ENCODE peak calls at places on chromosomes 3 and 15, in nine cellular contexts. I is HT1080; X is adrenal gland; H is germinal center; Y is activated T-helper 1 cell treated with Interleukin-2 at 50 U/mL for 16 hours; D is brain microvascular endothelial cell; O is natural killer cell treated with Interleukin-12 subunit alpha and Interleukin-12 subunit beta and Interleukin-15 and Interleukin-18, amount 100 ng/mL, for 72 hours; J is cardiac muscle cell; C is GM06990. B is an unnamed sample.

GRCh38 chr3:115512565-115513410 is 110.5 kb upstream of the GAP43 start:
- DNase-seq in I (peak), X (peak), H (peak), Y (no peak), D (peak), O (no peak), J (peak), C (no peak), B (peak)

GRCh38 chr15:65952425-65953053 is 83.2 kb downstream of the RAB11A start:
- DNase-seq in I (peak), X (peak), H (no peak), Y (no peak), D (peak), O (no peak), J (peak), C (no peak), B (peak)

GRCh38 chr15:75230016-75230343 is 28.2 kb upstream of the GOLGA6C start:
- DNase-seq in I (no peak), X (no peak), H (no peak), Y (no peak), D (no peak), O (no peak), J (no peak), C (no peak), B (no peak)

GRCh38 chr3:153042088-153042487 is 119.9 kb upstream of the RAP2B start:
- DNase-seq in I (no peak), X (no peak), H (no peak), Y (no peak), D (peak), O (no peak), J (no peak), C (no peak), B (no peak)

GRCh38 chr3:34212175-34212574 is 413.7 kb downstream of the PDCD6IP start:
- DNase-seq in I (peak), X (no peak), H (no peak), Y (no peak), D (peak), O (no peak), J (no peak), C (no peak), B (no peak)

GRCh38 chr3:45482829-45483228 is 94.5 kb downstream of the LARS2 start:
- DNase-seq in I (no peak), X (no peak), H (no peak), Y (no peak), D (no peak), O (no peak), J (no peak), C (no peak), B (no peak)

GRCh38 chr3:66985336-66985920 is 12.7 kb upstream of the KBTBD8 start:
- DNase-seq in I (no peak), X (no peak), H (no peak), Y (no peak), D (no peak), O (no peak), J (no peak), C (no peak), B (no peak)

GRCh38 chr3:69282191-69282590 is 103.7 kb downstream of the FRMD4B start:
- DNase-seq in I (no peak), X (no peak), H (no peak), Y (no peak), D (no peak), O (peak), J (no peak), C (peak), B (peak)

GRCh38 chr15:63870403-63871209 is 36.9 kb upstream of the HERC1 start:
- DNase-seq in I (peak), X (peak), H (no peak), Y (no peak), D (peak), O (no peak), J (peak), C (no peak), B (peak)

GRCh38 chr3:106560451-106560966 is 691.7 kb upstream of the CBLB start:
- DNase-seq in I (peak), X (no peak), H (no peak), Y (no peak), D (peak), O (no peak), J (peak), C (no peak), B (no peak)

GRCh38 chr15:67224889-67225288 is 29.6 kb downstream of the AAGAB start:
- DNase-seq in I (no peak), X (no peak), H (no peak), Y (no peak), D (no peak), O (no peak), J (no peak), C (no peak), B (no peak)

GRCh38 chr3:108322352-108322751 is 26.0 kb downstream of the HHLA2 start:
- DNase-seq in I (no peak), X (no peak), H (no peak), Y (no peak), D (no peak), O (no peak), J (no peak), C (no peak), B (no peak)

GRCh38 chr3:12980596-12981290 is 92.5 kb downstream of the IQSEC1 start:
- DNase-seq in I (no peak), X (no peak), H (no peak), Y (no peak), D (no peak), O (no peak), J (no peak), C (no peak), B (no peak)

GRCh38 chr15:95017950-95018349 is 786.6 kb downstream of the MCTP2 start:
- DNase-seq in I (no peak), X (peak), H (no peak), Y (no peak), D (no peak), O (no peak), J (peak), C (no peak), B (peak)

GRCh38 chr3:188279696-188280398 is 125.9 kb downstream of the LPP start:
- DNase-seq in I (no peak), X (no peak), H (no peak), Y (no peak), D (peak), O (no peak), J (no peak), C (no peak), B (no peak)

GRCh38 chr3:162740941-162741596 is 1244.5 kb downstream of the OTOL1 start:
- DNase-seq in I (no peak), X (no peak), H (no peak), Y (no peak), D (no peak), O (no peak), J (no peak), C (no peak), B (no peak)

GRCh38 chr3:120488296-120488695 is 37.5 kb upstream of the FSTL1 start:
- DNase-seq in I (no peak), X (no peak), H (no peak), Y (no peak), D (no peak), O (no peak), J (no peak), C (no peak), B (no peak)

GRCh38 chr15:67882487-67883227 is 42.8 kb upstream of the RNU6-1 start:
- DNase-seq in I (peak), X (peak), H (no peak), Y (no peak), D (no peak), O (no peak), J (peak), C (peak), B (peak)

GRCh38 chr3:108218811-108219210 is 3.4 kb downstream of the IFT57 start:
- DNase-seq in I (no peak), X (no peak), H (no peak), Y (no peak), D (no peak), O (no peak), J (peak), C (no peak), B (no peak)

B was measured in mucosa of gallbladder.